ENCODE peak calls at places on chromosomes 1 and 21, in nine cellular contexts. K is neuronal stem cell; V is epithelial cell of prostate; N is substantia nigra; X is ovary; B is effector memory CD4-positive, alpha-beta T cell; G is GM23338; E is colonic mucosa; M is fibroblast of lung. F is an unnamed sample.

GRCh38 chr1:217133958-217134856 is 411.0 kb upstream of the ESRRG start:
- DNase-seq in K (peak; percentile 18), V (no peak), N (no peak), X (no peak), B (no peak), G (peak; percentile 63), E (no peak), M (peak; percentile 53), F (no peak)

GRCh38 chr21:38600106-38600505 is 101.8 kb upstream of the ERG start:
- DNase-seq in K (no peak), V (no peak), N (no peak), X (no peak), B (no peak), G (no peak), E (no peak), M (no peak), F (no peak)

GRCh38 chr1:53584446-53585102 is 125.4 kb downstream of the DMRTB1 start:
- DNase-seq in K (no peak), V (no peak), N (no peak), X (no peak), B (no peak), G (no peak), E (no peak), M (no peak), F (no peak)

GRCh38 chr1:243487649-243488227 is 231.9 kb downstream of the SDCCAG8 start:
- DNase-seq in K (no peak), V (no peak), N (no peak), X (no peak), B (no peak), G (peak; percentile 80), E (peak; percentile 74), M (peak; percentile 15), F (no peak)

GRCh38 chr21:44300262-44300959 is 558 bp downstream of the PFKL start:
- DNase-seq in K (no peak), V (no peak), N (no peak), X (peak; percentile 73), B (peak; percentile 39), G (peak; percentile 61), E (peak; percentile 85), M (peak; percentile 24), F (peak; percentile 30)

GRCh38 chr1:36529762-36530260 is 47.1 kb upstream of the CSF3R start:
- DNase-seq in K (no peak), V (no peak), N (no peak), X (no peak), B (no peak), G (no peak), E (no peak), M (no peak), F (no peak)

GRCh38 chr1:19405761-19406481 is 79.4 kb downstream of the CAPZB start:
- DNase-seq in K (peak; percentile 91), V (no peak), N (no peak), X (no peak), B (no peak), G (peak; percentile 55), E (peak; percentile 33), M (peak; percentile 42), F (no peak)

GRCh38 chr1:234725177-234726132 is 115.5 kb upstream of the IRF2BP2 start:
- DNase-seq in K (no peak), V (no peak), N (no peak), X (peak; percentile 58), B (peak; percentile 37), G (no peak), E (peak; percentile 56), M (peak; percentile 28), F (no peak)

GRCh38 chr1:97238816-97239215 is 517.2 kb downstream of the PTBP2 start:
- DNase-seq in K (no peak), V (no peak), N (no peak), X (no peak), B (no peak), G (no peak), E (no peak), M (no peak), F (no peak)

GRCh38 chr1:180515857-180516388 is 13.5 kb upstream of the ACBD6 start:
- DNase-seq in K (peak; percentile 82), V (no peak), N (no peak), X (peak; percentile 74), B (peak; percentile 23), G (peak; percentile 91), E (peak; percentile 72), M (peak; percentile 92), F (peak; percentile 46)

GRCh38 chr1:227765261-227766014 is 30.2 kb downstream of the SNAP47 start:
- DNase-seq in K (no peak), V (no peak), N (no peak), X (no peak), B (no peak), G (no peak), E (no peak), M (no peak), F (no peak)

GRCh38 chr1:18644469-18645171 is 14.0 kb downstream of the PAX7 start:
- DNase-seq in K (no peak), V (no peak), N (no peak), X (no peak), B (no peak), G (no peak), E (no peak), M (no peak), F (no peak)

GRCh38 chr1:22053018-22053860 is 730 bp downstream of the CDC42 start:
- DNase-seq in K (peak; percentile 53), V (no peak), N (no peak), X (peak; percentile 61), B (peak; percentile 47), G (peak; percentile 77), E (peak; percentile 54), M (peak; percentile 81), F (no peak)

GRCh38 chr21:39802226-39802625 is 57.2 kb downstream of the IGSF5 start:
- DNase-seq in K (no peak), V (no peak), N (no peak), X (no peak), B (no peak), G (no peak), E (no peak), M (no peak), F (no peak)

GRCh38 chr1:29532285-29532684 is 296.0 kb downstream of the PTPRU start:
- DNase-seq in K (no peak), V (no peak), N (no peak), X (peak; percentile 2), B (no peak), G (no peak), E (no peak), M (no peak), F (no peak)

DNA sequence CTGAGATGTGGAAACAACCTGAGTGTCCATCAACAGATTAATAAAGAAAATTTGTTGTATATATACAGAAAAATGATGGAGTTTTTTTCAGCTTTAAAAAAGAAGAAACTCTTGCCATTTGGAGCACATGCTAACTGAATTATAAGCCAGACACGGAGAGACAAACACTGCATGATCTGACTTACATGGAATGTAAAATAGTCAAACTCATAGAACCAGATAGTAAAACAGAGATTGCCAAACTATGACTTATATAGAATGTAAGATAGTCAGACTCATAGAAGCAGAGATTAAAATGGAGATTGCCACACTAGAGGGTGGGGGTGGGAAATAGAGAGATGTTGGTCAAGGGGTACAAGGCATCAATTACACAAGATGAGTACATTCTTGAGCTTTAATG is 1786.6 kb downstream of the PLA2G4A start:
- DNase-seq in K (no peak), V (no peak), N (no peak), X (no peak), B (no peak), G (no peak), E (no peak), M (no peak), F (no peak)
- H3K27ac ChIP-seq in K (no peak overlapping the region), V (no peak overlapping the region), N (no peak overlapping the region), X (no peak overlapping the region), B (no peak overlapping the region), G (no peak overlapping the region), E (no peak overlapping the region), M (no peak overlapping the region), F (no peak overlapping the region)

GRCh38 chr1:8076171-8076570 is 50.1 kb upstream of the ERRFI1 start:
- DNase-seq in K (no peak), V (no peak), N (no peak), X (no peak), B (no peak), G (no peak), E (no peak), M (no peak), F (no peak)
- H3K27ac ChIP-seq in K (no peak overlapping the region), V (peak overlapping the region; percentile 97), N (no peak overlapping the region), X (no peak overlapping the region), B (no peak overlapping the region), G (no peak overlapping the region), E (peak overlapping the region; percentile 65), M (no peak overlapping the region), F (no peak overlapping the region)

GRCh38 chr1:65510961-65511360 is 90.5 kb downstream of the LEPR start:
- DNase-seq in K (no peak), V (no peak), N (no peak), X (no peak), B (no peak), G (no peak), E (no peak), M (no peak), F (no peak)

GRCh38 chr1:65512383-65512782 is 91.9 kb downstream of the LEPR start:
- DNase-seq in K (no peak), V (no peak), N (no peak), X (no peak), B (no peak), G (no peak), E (no peak), M (no peak), F (no peak)

GRCh38 chr1:65509912-65510680 is 89.6 kb downstream of the LEPR start:
- DNase-seq in K (no peak), V (no peak), N (no peak), X (no peak), B (no peak), G (no peak), E (no peak), M (peak; percentile 41), F (no peak)

GRCh38 chr1:65514083-65514482 is 93.6 kb downstream of the LEPR start:
- DNase-seq in K (no peak), V (peak; percentile 14), N (no peak), X (no peak), B (no peak), G (no peak), E (no peak), M (peak; percentile 63), F (no peak)

DNA sequence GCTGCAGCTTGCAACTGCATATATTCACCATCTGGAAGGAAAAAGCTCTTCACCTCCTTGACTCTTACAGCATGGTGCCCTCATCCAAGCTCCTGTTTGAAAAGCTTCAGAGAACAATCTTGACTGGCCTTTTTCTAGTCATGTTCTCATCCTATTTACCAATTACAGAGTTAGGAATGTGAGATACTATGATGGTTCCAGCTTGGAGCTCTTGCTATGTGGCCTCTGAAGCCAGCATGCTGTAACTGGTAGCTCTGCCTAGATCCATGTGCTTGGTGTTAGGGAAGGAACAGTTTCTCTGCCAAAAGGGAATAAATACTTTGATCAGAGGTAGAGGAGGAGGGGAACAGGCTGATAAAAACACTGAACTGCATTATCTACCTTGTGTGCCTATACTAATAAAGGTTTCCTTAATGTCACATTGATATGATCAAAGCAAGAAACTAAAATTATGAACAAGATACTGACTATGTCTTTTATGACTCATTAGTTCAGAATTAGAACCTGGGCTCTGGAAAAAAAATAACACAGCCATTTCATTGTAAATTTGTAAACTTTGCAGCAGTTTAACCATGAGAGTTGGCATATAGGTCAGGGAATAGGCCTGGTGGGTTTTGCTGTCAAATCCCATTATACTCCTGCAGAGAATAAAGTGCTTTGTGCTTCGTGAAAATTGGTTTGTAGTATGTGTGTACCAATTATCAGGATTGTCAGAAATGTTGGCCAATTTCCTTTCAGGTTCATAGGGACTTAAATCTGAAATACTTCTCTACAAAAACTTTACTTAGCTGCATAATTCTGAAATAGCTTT is 92.7 kb downstream of the LEPR start:
- DNase-seq in K (no peak), V (no peak), N (no peak), X (no peak), B (no peak), G (no peak), E (no peak), M (no peak), F (no peak)
- H3K27ac ChIP-seq in K (no peak overlapping the region), V (peak overlapping the region; percentile 16), N (no peak overlapping the region), X (no peak overlapping the region), B (no peak overlapping the region), G (no peak overlapping the region), E (no peak overlapping the region), M (no peak overlapping the region), F (no peak overlapping the region)

GRCh38 chr1:150127464-150127863 is 22.3 kb upstream of the PLEKHO1 start:
- DNase-seq in K (no peak), V (no peak), N (no peak), X (no peak), B (no peak), G (no peak), E (no peak), M (no peak), F (no peak)
- H3K27ac ChIP-seq in K (no peak overlapping the region), V (no peak overlapping the region), N (no peak overlapping the region), X (no peak overlapping the region), B (no peak overlapping the region), G (no peak overlapping the region), E (no peak overlapping the region), M (no peak overlapping the region), F (no peak overlapping the region)